ENCODE peak calls at places on chromosomes 4 and X, in five cellular contexts. M, X, Z, K and N are unnamed samples.

GRCh38 chr4:140003851-140004579 is 150.0 kb downstream of the MAML3 start:
- DNase-seq in M (no peak), X (no peak), Z (no peak), K (no peak), N (no peak)

GRCh38 chr4:12446237-12446636 is 1017.5 kb upstream of the HS3ST1 start:
- DNase-seq in M (no peak), X (no peak), Z (no peak), K (no peak), N (no peak)

GRCh38 chr4:40337081-40337480 is 1.9 kb downstream of the CHRNA9 start:
- DNase-seq in M (no peak), X (no peak), Z (no peak), K (no peak), N (no peak)

GRCh38 chr4:98784947-98785693 is 126.7 kb upstream of the TSPAN5 start:
- DNase-seq in M (no peak), X (no peak), Z (no peak), K (no peak), N (no peak)

GRCh38 chr4:89277412-89277811 is 30.2 kb downstream of the GPRIN3 start:
- DNase-seq in M (no peak), X (no peak), Z (no peak), K (no peak), N (no peak)

GRCh38 chr4:88765729-88766128 is 68.1 kb upstream of the NAP1L5 start:
- DNase-seq in M (no peak), X (no peak), Z (no peak), K (no peak), N (no peak)

GRCh38 chr4:153523941-153524386 is 57.8 kb downstream of the TMEM131L start:
- DNase-seq in M (no peak), X (no peak), Z (no peak), K (no peak), N (no peak)

GRCh38 chr4:113547487-113548042 is 214.0 kb downstream of the CAMK2D start:
- DNase-seq in M (peak; percentile 95), X (peak; percentile 63), Z (peak; percentile 95), K (peak; percentile 97), N (peak; percentile 97)

GRCh38 chrX:150200820-150201287 is 162.3 kb upstream of the MAMLD1 start:
- DNase-seq in M (peak; percentile 80), X (peak; percentile 15), Z (no peak), K (peak; percentile 54), N (peak; percentile 54)

GRCh38 chr4:173736840-173737239 is 206.8 kb upstream of the HAND2 start:
- DNase-seq in M (no peak), X (no peak), Z (no peak), K (no peak), N (no peak)

GRCh38 chr4:2786794-2787229 is 6.1 kb upstream of the SH3BP2 start:
- DNase-seq in M (no peak), X (no peak), Z (no peak), K (no peak), N (no peak)

GRCh38 chr4:133839326-133839725 is 362.3 kb downstream of the PABPC4L start:
- DNase-seq in M (no peak), X (no peak), Z (peak; percentile 31), K (no peak), N (no peak)

GRCh38 chr4:174423257-174423944 is 98.9 kb downstream of the HPGD start:
- DNase-seq in M (peak; percentile 56), X (peak; percentile 43), Z (no peak), K (no peak), N (no peak)

GRCh38 chr4:172962564-172963353 is 205.9 kb upstream of the GALNT7 start:
- DNase-seq in M (no peak), X (no peak), Z (no peak), K (no peak), N (no peak)

GRCh38 chrX:17635231-17635630 is 102.1 kb upstream of the SCML1 start:
- DNase-seq in M (no peak), X (no peak), Z (peak; percentile 83), K (no peak), N (no peak)

GRCh38 chr4:39528056-39528465 is 822 bp upstream of the UGDH start:
- DNase-seq in M (no peak), X (no peak), Z (no peak), K (no peak), N (no peak)

GRCh38 chr4:119040711-119041185 is 94.9 kb upstream of the MYOZ2 start:
- DNase-seq in M (no peak), X (no peak), Z (peak; percentile 62), K (no peak), N (no peak)

GRCh38 chrX:153380691-153381090 is 20.5 kb downstream of the PNMA6E start:
- DNase-seq in M (no peak), X (no peak), Z (no peak), K (no peak), N (no peak)

GRCh38 chr4:19266566-19266965 is 985.1 kb upstream of the SLIT2 start:
- DNase-seq in M (no peak), X (no peak), Z (peak; percentile 21), K (no peak), N (no peak)

GRCh38 chr4:183071222-183071621 is 27.8 kb upstream of the WWC2 start:
- DNase-seq in M (no peak), X (no peak), Z (no peak), K (no peak), N (no peak)

GRCh38 chr4:113674251-113674650 is 87.3 kb downstream of the CAMK2D start:
- DNase-seq in M (no peak), X (no peak), Z (no peak), K (no peak), N (no peak)

GRCh38 chr4:110634320-110635154 is 11.7 kb upstream of the PITX2 start:
- DNase-seq in M (no peak), X (no peak), Z (peak; percentile 17), K (no peak), N (no peak)

GRCh38 chr4:1948232-1948631 is 60.5 kb downstream of the NELFA start:
- DNase-seq in M (no peak), X (no peak), Z (no peak), K (no peak), N (no peak)

GRCh38 chr4:159505275-159505975 is 402.5 kb downstream of the RAPGEF2 start:
- DNase-seq in M (no peak), X (no peak), Z (no peak), K (no peak), N (no peak)

GRCh38 chr4:95231713-95232112 is 317.1 kb downstream of the UNC5C start:
- DNase-seq in M (no peak), X (peak; percentile 17), Z (no peak), K (no peak), N (no peak)

DNA sequence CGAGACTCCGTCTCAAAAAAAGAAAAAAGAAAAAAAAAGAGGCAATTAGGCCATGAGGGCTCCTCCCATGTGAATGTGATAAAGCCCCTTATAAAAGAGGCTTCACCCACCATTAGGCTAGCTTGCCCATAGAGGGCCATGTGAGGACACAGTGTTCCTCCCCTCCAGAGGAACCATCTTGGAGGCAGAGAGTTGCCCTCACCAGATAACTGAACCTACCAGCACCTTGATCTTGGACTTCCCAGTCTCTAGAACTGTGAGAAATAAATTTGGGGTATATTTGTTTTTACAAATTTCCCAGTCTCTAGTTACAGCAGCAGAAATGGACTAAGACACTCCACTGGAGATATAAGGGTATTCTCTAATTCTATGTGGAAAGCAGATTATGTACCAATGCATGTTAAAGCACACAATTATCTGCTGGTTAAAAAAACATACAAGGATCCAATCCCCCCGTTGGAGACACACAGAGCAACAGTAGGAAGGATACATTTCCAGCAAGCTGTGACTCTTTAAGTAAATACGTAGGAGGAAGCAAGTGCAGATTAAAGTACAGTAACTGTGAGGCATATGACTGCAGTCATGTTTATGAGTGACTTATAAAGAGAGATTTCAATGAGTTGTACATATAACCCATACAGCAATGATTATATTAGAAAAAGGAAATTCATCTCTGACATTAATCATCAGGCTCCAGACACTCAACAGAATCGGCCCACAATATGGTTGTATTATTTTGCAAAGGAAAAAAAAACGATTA is 21.4 kb downstream of the SH3RF1 start:
- DNase-seq in M (no peak), X (no peak), Z (no peak), K (peak; percentile 90), N (no peak)
- H3K79me2 ChIP-seq in M (peaks cover 97% of the 10 kb centered on the region), X (no peaks in the 10 kb centered on the region), Z (peaks cover 92% of the 10 kb centered on the region), K (peaks cover 6% of the 10 kb centered on the region), N (peaks cover 62% of the 10 kb centered on the region)

GRCh38 chr4:181966084-181966483 is 277.1 kb upstream of the TENM3 start:
- DNase-seq in M (no peak), X (no peak), Z (no peak), K (no peak), N (no peak)
- TF ChIP-seq REST in M (no peak), X (no peak), Z (no peak), K (no peak), N (no peak)

DNA sequence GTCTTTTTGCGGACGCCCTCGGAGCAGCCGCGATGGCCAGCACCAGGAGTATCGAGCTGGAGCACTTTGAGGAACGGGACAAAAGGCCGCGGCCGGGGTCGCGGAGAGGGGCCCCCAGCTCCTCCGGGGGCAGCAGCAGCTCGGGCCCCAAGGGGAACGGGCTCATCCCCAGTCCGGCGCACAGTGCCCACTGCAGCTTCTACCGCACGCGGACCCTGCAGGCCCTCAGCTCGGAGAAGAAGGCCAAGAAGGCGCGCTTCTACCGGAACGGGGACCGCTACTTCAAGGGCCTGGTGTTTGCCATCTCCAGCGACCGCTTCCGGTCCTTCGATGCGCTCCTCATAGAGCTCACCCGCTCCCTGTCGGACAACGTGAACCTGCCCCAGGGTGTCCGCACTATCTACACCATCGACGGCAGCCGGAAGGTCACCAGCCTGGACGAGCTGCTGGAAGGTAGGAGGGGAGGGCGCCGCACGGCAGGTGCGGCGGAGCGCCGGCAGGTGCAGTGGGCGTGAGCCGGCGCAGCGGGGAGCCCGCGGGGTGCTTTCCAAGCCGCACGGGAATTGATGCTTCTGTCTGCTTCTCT is 844 bp downstream of the DCLK2 start:
- DNase-seq in M (no peak), X (no peak), Z (peak; percentile 67), K (no peak), N (no peak)
- TF ChIP-seq EZH2 in M (no peak), X (no peak), Z (peak; percentile 43), K (no peak), N (no peak)

DNA sequence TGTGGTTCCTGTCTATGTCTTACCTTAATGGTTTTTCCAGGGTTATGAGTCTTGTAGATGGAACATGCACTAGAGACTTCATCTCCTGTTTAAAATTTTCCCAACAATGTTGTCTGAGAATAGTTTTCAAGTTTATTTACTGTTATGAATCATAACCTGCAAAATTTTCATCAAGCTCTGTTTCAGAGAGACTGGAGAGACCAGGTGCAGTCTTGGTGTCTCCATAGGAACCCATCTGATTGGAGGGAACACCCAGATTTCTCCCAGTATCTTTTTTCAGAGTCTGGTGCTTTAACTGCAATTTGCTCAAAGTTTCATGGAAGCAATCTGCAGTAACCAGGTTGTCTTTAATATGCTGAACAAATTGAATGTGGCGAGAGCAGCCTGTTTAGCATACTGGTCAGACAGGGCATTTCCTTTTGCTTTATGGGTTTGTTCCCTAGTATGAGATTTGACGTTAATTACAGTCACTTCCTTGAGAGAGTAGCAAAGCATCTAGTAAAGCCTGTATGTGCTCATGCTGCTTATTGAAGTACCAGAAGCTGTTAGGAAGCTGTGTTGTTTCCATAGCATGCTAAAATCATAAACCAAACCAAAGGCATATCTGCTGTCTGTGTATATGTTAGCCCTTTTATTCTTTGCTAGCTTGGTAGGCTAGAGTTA is 18.8 kb upstream of the VSIG1 start:
- DNase-seq in M (no peak), X (no peak), Z (no peak), K (no peak), N (no peak)
- H3K79me2 ChIP-seq in M (no peaks in the 10 kb centered on the region), X (no peaks in the 10 kb centered on the region), Z (no peaks in the 10 kb centered on the region), K (no peaks in the 10 kb centered on the region), N (no peaks in the 10 kb centered on the region)

GRCh38 chrX:30570505-30570904 is 7.1 kb downstream of the TASL start:
- DNase-seq in M (peak; percentile 2), X (no peak), Z (peak; percentile 7), K (peak; percentile 2), N (no peak)
- TF ChIP-seq REST in M (no peak), X (no peak), Z (no peak), K (no peak), N (no peak)

GRCh38 chr4:112521123-112522116 is 5.4 kb upstream of the NEUROG2 start:
- DNase-seq in M (no peak), X (no peak), Z (peak; percentile 34), K (no peak), N (no peak)
- TF ChIP-seq EZH2 in M (no peak), X (no peak), Z (peak; percentile 87), K (no peak), N (no peak)